ENCODE peak calls at places on chromosome 16, in four cellular contexts. C is CD8-positive, alpha-beta T cell; N is esophagus muscularis mucosa; W is CD4-positive, alpha-beta memory T cell. X is an unnamed sample.

GRCh38 chr16:11151156-11151904 is 104.7 kb downstream of the SOCS1 start:
- DNase-seq in C (no peak), N (no peak), W (no peak), X (no peak)

GRCh38 chr16:86466695-86467406 is 43.5 kb upstream of the FOXF1 start:
- DNase-seq in C (no peak), N (no peak), W (no peak), X (no peak)

GRCh38 chr16:66503030-66503429 is 46.9 kb downstream of the TK2 start:
- DNase-seq in C (no peak), N (no peak), W (no peak), X (no peak)

GRCh38 chr16:59632266-59632855 is 898.2 kb upstream of the GOT2 start:
- DNase-seq in C (no peak), N (no peak), W (no peak), X (no peak)

GRCh38 chr16:82748026-82748425 is 121.3 kb downstream of the CDH13 start:
- DNase-seq in C (no peak), N (no peak), W (no peak), X (no peak)

GRCh38 chr16:10878644-10879498 is 1.9 kb downstream of the CIITA start:
- DNase-seq in C (no peak), N (no peak), W (no peak), X (no peak)

GRCh38 chr16:81195907-81196534 is 42.5 kb upstream of the BCO1 start:
- DNase-seq in C (no peak), N (no peak), W (no peak), X (no peak)

GRCh38 chr16:67396159-67396774 is 3.0 kb upstream of the TPPP3 start:
- DNase-seq in C (no peak), N (no peak), W (no peak), X (no peak)

GRCh38 chr16:21302898-21303528 is 24.9 kb upstream of the CRYM start:
- DNase-seq in C (no peak), N (no peak), W (no peak), X (no peak)

GRCh38 chr16:65123846-65124513 is 2.1 kb upstream of the CDH11 start:
- DNase-seq in C (no peak), N (no peak), W (no peak), X (no peak)

GRCh38 chr16:63876096-63876495 is 1245.8 kb downstream of the CDH11 start:
- DNase-seq in C (no peak), N (no peak), W (no peak), X (no peak)

GRCh38 chr16:23433261-23433920 is 19.6 kb downstream of the COG7 start:
- DNase-seq in C (no peak), N (no peak), W (no peak), X (no peak)

GRCh38 chr16:15879255-15879804 is 9.1 kb downstream of the CEP20 start:
- DNase-seq in C (no peak), N (no peak), W (no peak), X (no peak)

GRCh38 chr16:57513371-57514102 is 22.8 kb downstream of the CCDC102A start:
- DNase-seq in C (no peak), N (no peak), W (no peak), X (no peak)

GRCh38 chr16:88951501-88951900 is 25.5 kb downstream of the CBFA2T3 start:
- DNase-seq in C (no peak), N (no peak), W (no peak), X (no peak)

GRCh38 chr16:31402687-31403086 is 9.6 kb downstream of the ITGAD start:
- DNase-seq in C (no peak), N (no peak), W (no peak), X (no peak)

GRCh38 chr16:80100846-80101451 is 439.8 kb upstream of the DYNLRB2 start:
- DNase-seq in C (no peak), N (no peak), W (no peak), X (no peak)

GRCh38 chr16:88062341-88062861 is 111.2 kb downstream of the BANP start:
- DNase-seq in C (no peak), N (no peak), W (no peak), X (no peak)

GRCh38 chr16:841455-842060 is 41.0 kb upstream of the GNG13 start:
- DNase-seq in C (no peak), N (no peak), W (no peak), X (no peak)

GRCh38 chr16:81624718-81625543 is 154.2 kb upstream of the PLCG2 start:
- DNase-seq in C (no peak), N (no peak), W (no peak), X (no peak)

GRCh38 chr16:64964126-64964540 is 157.7 kb downstream of the CDH11 start:
- DNase-seq in C (no peak), N (no peak), W (no peak), X (no peak)

GRCh38 chr16:88365244-88365865 is 17.4 kb upstream of the ZNF469 start:
- DNase-seq in C (no peak), N (no peak), W (no peak), X (no peak)

GRCh38 chr16:78364501-78364900 is 265.0 kb downstream of the WWOX start:
- DNase-seq in C (no peak), N (no peak), W (no peak), X (no peak)

GRCh38 chr16:79171504-79172240 is 428.9 kb downstream of the MAF start:
- DNase-seq in C (no peak), N (no peak), W (no peak), X (no peak)

GRCh38 chr16:27221576-27222498 is 18.5 kb downstream of the KDM8 start:
- DNase-seq in C (no peak), N (no peak), W (no peak), X (no peak)
- H3K27ac ChIP-seq in C (no peak), N (peak), W (no peak), X (no peak)

GRCh38 chr16:85054948-85055502 is 27.4 kb downstream of the KIAA0513 start:
- DNase-seq in C (no peak), N (no peak), W (no peak), X (no peak)
- H3K27ac ChIP-seq in C (peak), N (peak), W (peak), X (peak)

GRCh38 chr16:68700120-68700519 is 37.0 kb upstream of the CDH1 start:
- DNase-seq in C (no peak), N (no peak), W (no peak), X (no peak)

GRCh38 chr16:68695575-68695974 is 41.5 kb upstream of the CDH1 start:
- DNase-seq in C (no peak), N (no peak), W (no peak), X (no peak)

GRCh38 chr16:68696514-68696913 is 40.6 kb upstream of the CDH1 start:
- DNase-seq in C (no peak), N (no peak), W (no peak), X (no peak)

GRCh38 chr16:68698091-68698490 is 39.0 kb upstream of the CDH1 start:
- DNase-seq in C (no peak), N (no peak), W (no peak), X (no peak)
- H3K27ac ChIP-seq in C (no peak), N (no peak), W (no peak), X (no peak)

DNA sequence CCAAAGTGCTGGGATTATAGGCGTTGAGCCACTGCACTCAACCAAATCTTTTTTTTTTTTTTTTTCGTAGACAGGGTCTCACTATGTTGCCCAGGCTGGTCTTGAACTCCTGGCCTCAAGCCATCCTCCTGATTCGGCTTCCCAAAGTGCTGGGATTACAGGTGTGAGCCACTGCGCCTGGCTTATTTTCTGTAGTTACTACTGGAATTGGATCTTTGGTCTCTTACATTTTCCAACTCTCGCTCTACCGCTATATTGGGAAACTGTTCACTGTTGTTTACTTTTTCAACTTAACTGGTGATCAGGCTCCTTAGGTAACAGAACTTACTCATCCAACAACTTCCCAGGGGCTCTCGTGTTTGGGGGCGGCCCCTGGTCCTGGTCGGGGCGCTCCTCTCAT is 14.1 kb downstream of the ZNF200 start:
- DNase-seq in C (no peak), N (no peak), W (no peak), X (no peak)
- H3K27ac ChIP-seq in C (no peak), N (no peak), W (no peak), X (no peak)

GRCh38 chr16:52555572-52555971 is 8.6 kb upstream of the TOX3 start:
- DNase-seq in C (no peak), N (peak), W (no peak), X (no peak)
- H3K27ac ChIP-seq in C (no peak), N (no peak), W (no peak), X (no peak)

GRCh38 chr16:75527825-75528299 is 8.0 kb downstream of the CHST5 start:
- DNase-seq in C (no peak), N (no peak), W (no peak), X (no peak)
- H3K27ac ChIP-seq in C (no peak), N (no peak), W (no peak), X (no peak)

DNA sequence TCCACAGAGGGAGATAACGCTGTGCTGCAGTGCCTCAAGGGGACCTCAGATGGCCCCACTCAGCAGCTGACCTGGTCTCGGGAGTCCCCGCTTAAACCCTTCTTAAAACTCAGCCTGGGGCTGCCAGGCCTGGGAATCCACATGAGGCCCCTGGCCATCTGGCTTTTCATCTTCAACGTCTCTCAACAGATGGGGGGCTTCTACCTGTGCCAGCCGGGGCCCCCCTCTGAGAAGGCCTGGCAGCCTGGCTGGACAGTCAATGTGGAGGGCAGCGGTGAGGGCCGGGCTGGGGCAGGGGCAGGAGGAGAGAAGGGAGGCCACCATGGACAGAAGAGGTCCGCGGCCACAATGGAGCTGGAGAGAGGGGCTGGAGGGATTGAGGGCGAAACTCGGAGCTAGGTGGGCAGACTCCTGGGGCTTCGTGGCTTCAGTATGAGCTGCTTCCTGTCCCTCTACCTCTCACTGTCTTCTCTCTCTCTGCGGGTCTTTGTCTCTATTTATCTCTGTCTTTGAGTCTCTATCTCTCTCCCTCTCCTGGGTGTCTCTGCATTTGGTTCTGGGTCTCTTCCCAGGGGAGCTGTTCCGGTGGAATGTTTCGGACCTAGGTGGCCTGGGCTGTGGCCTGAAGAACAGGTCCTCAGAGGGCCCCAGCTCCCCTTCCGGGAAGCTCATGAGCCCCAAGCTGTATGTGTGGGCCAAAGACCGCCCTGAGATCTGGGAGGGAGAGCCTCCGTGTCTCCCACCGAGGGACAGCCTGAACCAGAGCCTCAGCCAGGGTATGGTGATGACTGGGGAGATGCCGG is 769 bp downstream of the CD19 start:
- DNase-seq in C (no peak), N (no peak), W (no peak), X (no peak)
- H3K27ac ChIP-seq in C (no peak), N (no peak), W (no peak), X (no peak)